ENCODE peak calls at places on chromosomes 11 and 22, in ten cellular contexts. One of them, this sample, is unnamed. For H3K4me1, the result is how much of the 10 kb centered on the place peaks cover.

GRCh38 chr22:29715240-29715639 is 4.6 kb upstream of the CABP7 start:
- DNase-seq in kidney: no peak
- DNase-seq in A673: no peak
- DNase-seq in endodermal cell: no peak
- DNase-seq in body of pancreas: no peak
- DNase-seq in suprapubic skin: no peak
- DNase-seq in lung: no peak
- DNase-seq in pancreas: no peak
- DNase-seq in GM23338: no peak
- DNase-seq in fibroblast of lung: no peak
- DNase-seq in this sample: no peak

GRCh38 chr11:66509131-66509561 is 1.3 kb upstream of the BBS1 start:
- DNase-seq in suprapubic skin: no peak
- DNase-seq in pancreas: no peak
- DNase-seq in A673: no peak
- DNase-seq in fibroblast of lung: no peak
- DNase-seq in kidney: no peak
- DNase-seq in GM23338: no peak
- DNase-seq in lung: no peak
- DNase-seq in endodermal cell: no peak
- DNase-seq in body of pancreas: no peak
- DNase-seq in this sample: no peak

GRCh38 chr11:65310215-65310614 is 4.5 kb upstream of the CDC42EP2 start:
- DNase-seq in lung: peak
- DNase-seq in fibroblast of lung: peak
- DNase-seq in GM23338: no peak
- DNase-seq in A673: peak
- DNase-seq in body of pancreas: no peak
- DNase-seq in endodermal cell: no peak
- DNase-seq in pancreas: no peak
- DNase-seq in kidney: no peak
- DNase-seq in suprapubic skin: no peak
- DNase-seq in this sample: no peak

GRCh38 chr11:134499990-134500389 is 87.9 kb upstream of the B3GAT1 start:
- DNase-seq in endodermal cell: peak
- DNase-seq in fibroblast of lung: no peak
- DNase-seq in lung: no peak
- DNase-seq in A673: no peak
- DNase-seq in pancreas: no peak
- DNase-seq in kidney: peak
- DNase-seq in suprapubic skin: peak
- DNase-seq in GM23338: no peak
- DNase-seq in body of pancreas: no peak
- DNase-seq in this sample: peak

GRCh38 chr11:40722179-40722795 is 737.2 kb downstream of the LRRC4C start:
- DNase-seq in GM23338: peak
- DNase-seq in pancreas: no peak
- DNase-seq in endodermal cell: peak
- DNase-seq in lung: no peak
- DNase-seq in suprapubic skin: no peak
- DNase-seq in body of pancreas: no peak
- DNase-seq in kidney: no peak
- DNase-seq in A673: peak
- DNase-seq in fibroblast of lung: peak
- DNase-seq in this sample: peak

GRCh38 chr22:27314276-27314807 is 487.2 kb downstream of the MN1 start:
- DNase-seq in body of pancreas: peak
- DNase-seq in lung: no peak
- DNase-seq in endodermal cell: no peak
- DNase-seq in kidney: no peak
- DNase-seq in suprapubic skin: no peak
- DNase-seq in fibroblast of lung: no peak
- DNase-seq in A673: no peak
- DNase-seq in GM23338: no peak
- DNase-seq in pancreas: no peak
- DNase-seq in this sample: peak

GRCh38 chr11:70307176-70307575 is 36.7 kb downstream of the PPFIA1 start:
- DNase-seq in GM23338: no peak
- DNase-seq in pancreas: no peak
- DNase-seq in lung: no peak
- DNase-seq in A673: no peak
- DNase-seq in body of pancreas: no peak
- DNase-seq in suprapubic skin: no peak
- DNase-seq in endodermal cell: no peak
- DNase-seq in fibroblast of lung: no peak
- DNase-seq in kidney: no peak
- DNase-seq in this sample: no peak

GRCh38 chr22:31089101-31090100 is 8.3 kb downstream of the SMTN start:
- DNase-seq in suprapubic skin: no peak
- DNase-seq in endodermal cell: peak
- DNase-seq in lung: no peak
- DNase-seq in kidney: no peak
- DNase-seq in pancreas: peak
- DNase-seq in A673: no peak
- DNase-seq in GM23338: peak
- DNase-seq in fibroblast of lung: peak
- DNase-seq in body of pancreas: peak
- DNase-seq in this sample: peak

GRCh38 chr22:27561301-27561820 is 240.2 kb downstream of the MN1 start:
- DNase-seq in fibroblast of lung: no peak
- DNase-seq in lung: no peak
- DNase-seq in suprapubic skin: no peak
- DNase-seq in endodermal cell: no peak
- DNase-seq in A673: no peak
- DNase-seq in body of pancreas: no peak
- DNase-seq in pancreas: no peak
- DNase-seq in kidney: no peak
- DNase-seq in GM23338: no peak
- DNase-seq in this sample: no peak

GRCh38 chr11:3014314-3014938 is 22.3 kb upstream of the NAP1L4 start:
- DNase-seq in endodermal cell: no peak
- DNase-seq in pancreas: no peak
- DNase-seq in body of pancreas: no peak
- DNase-seq in GM23338: no peak
- DNase-seq in fibroblast of lung: no peak
- DNase-seq in lung: no peak
- DNase-seq in A673: no peak
- DNase-seq in suprapubic skin: no peak
- DNase-seq in kidney: peak
- DNase-seq in this sample: no peak

GRCh38 chr11:76380161-76380976 is 563 bp downstream of the THAP12 start:
- DNase-seq in suprapubic skin: peak
- DNase-seq in lung: no peak
- DNase-seq in body of pancreas: peak
- DNase-seq in endodermal cell: peak
- DNase-seq in kidney: no peak
- DNase-seq in A673: peak
- DNase-seq in pancreas: peak
- DNase-seq in GM23338: peak
- DNase-seq in fibroblast of lung: peak
- DNase-seq in this sample: no peak

GRCh38 chr11:46889689-46890475 is 28.5 kb downstream of the LRP4 start:
- DNase-seq in suprapubic skin: peak
- DNase-seq in lung: peak
- DNase-seq in A673: peak
- DNase-seq in kidney: no peak
- DNase-seq in body of pancreas: peak
- DNase-seq in pancreas: peak
- DNase-seq in GM23338: peak
- DNase-seq in endodermal cell: peak
- DNase-seq in fibroblast of lung: peak
- DNase-seq in this sample: peak

GRCh38 chr11:130817608-130817944 is 98.7 kb downstream of the SNX19 start:
- DNase-seq in pancreas: no peak
- DNase-seq in body of pancreas: no peak
- DNase-seq in A673: no peak
- DNase-seq in kidney: no peak
- DNase-seq in GM23338: no peak
- DNase-seq in fibroblast of lung: peak
- DNase-seq in endodermal cell: no peak
- DNase-seq in suprapubic skin: no peak
- DNase-seq in lung: no peak
- DNase-seq in this sample: no peak

GRCh38 chr11:134667175-134667500 is 255.1 kb upstream of the B3GAT1 start:
- DNase-seq in pancreas: no peak
- DNase-seq in A673: no peak
- DNase-seq in lung: peak
- DNase-seq in body of pancreas: no peak
- DNase-seq in suprapubic skin: no peak
- DNase-seq in fibroblast of lung: no peak
- DNase-seq in kidney: no peak
- DNase-seq in endodermal cell: no peak
- DNase-seq in GM23338: no peak
- DNase-seq in this sample: no peak

GRCh38 chr11:61922539-61922938 is 5.2 kb upstream of the RAB3IL1 start:
- DNase-seq in pancreas: peak
- DNase-seq in lung: no peak
- DNase-seq in body of pancreas: peak
- DNase-seq in endodermal cell: peak
- DNase-seq in fibroblast of lung: peak
- DNase-seq in GM23338: no peak
- DNase-seq in A673: peak
- DNase-seq in kidney: no peak
- DNase-seq in suprapubic skin: peak
- DNase-seq in this sample: no peak

GRCh38 chr11:11876458-11876857 is 34.7 kb downstream of the USP47 start:
- DNase-seq in GM23338: peak
- DNase-seq in A673: peak
- DNase-seq in pancreas: no peak
- DNase-seq in suprapubic skin: no peak
- DNase-seq in body of pancreas: peak
- DNase-seq in fibroblast of lung: no peak
- DNase-seq in endodermal cell: peak
- DNase-seq in kidney: no peak
- DNase-seq in lung: no peak
- DNase-seq in this sample: peak

GRCh38 chr11:4464216-4465159 is 15.4 kb downstream of the OR52K2 start:
- DNase-seq in kidney: no peak
- DNase-seq in body of pancreas: no peak
- DNase-seq in GM23338: peak
- DNase-seq in suprapubic skin: no peak
- DNase-seq in pancreas: no peak
- DNase-seq in A673: no peak
- DNase-seq in endodermal cell: peak
- DNase-seq in lung: no peak
- DNase-seq in fibroblast of lung: peak
- DNase-seq in this sample: peak

GRCh38 chr22:35524966-35525686 is 15.5 kb upstream of the RASD2 start:
- DNase-seq in A673: peak
- DNase-seq in lung: no peak
- DNase-seq in fibroblast of lung: peak
- DNase-seq in body of pancreas: no peak
- DNase-seq in kidney: no peak
- DNase-seq in pancreas: no peak
- DNase-seq in endodermal cell: no peak
- DNase-seq in GM23338: no peak
- DNase-seq in suprapubic skin: no peak
- DNase-seq in this sample: no peak

GRCh38 chr11:101439488-101439887 is 144.3 kb downstream of the TRPC6 start:
- DNase-seq in pancreas: no peak
- DNase-seq in GM23338: peak
- DNase-seq in lung: no peak
- DNase-seq in A673: peak
- DNase-seq in kidney: no peak
- DNase-seq in suprapubic skin: no peak
- DNase-seq in fibroblast of lung: no peak
- DNase-seq in endodermal cell: no peak
- DNase-seq in body of pancreas: no peak
- DNase-seq in this sample: no peak
- TF ChIP-seq CTCF in pancreas: no peak
- TF ChIP-seq CTCF in GM23338: peak
- TF ChIP-seq CTCF in lung: no peak
- TF ChIP-seq CTCF in A673: peak
- TF ChIP-seq CTCF in kidney: no peak
- TF ChIP-seq CTCF in suprapubic skin: no peak
- TF ChIP-seq CTCF in fibroblast of lung: no peak
- TF ChIP-seq CTCF in endodermal cell: peak
- TF ChIP-seq CTCF in body of pancreas: no peak
- TF ChIP-seq CTCF in this sample: peak

GRCh38 chr11:14308114-14308896 is 50.7 kb downstream of the RRAS2 start:
- DNase-seq in kidney: no peak
- DNase-seq in fibroblast of lung: peak
- DNase-seq in GM23338: peak
- DNase-seq in suprapubic skin: no peak
- DNase-seq in endodermal cell: no peak
- DNase-seq in body of pancreas: no peak
- DNase-seq in A673: peak
- DNase-seq in lung: no peak
- DNase-seq in pancreas: no peak
- DNase-seq in this sample: peak
- H3K4me1 ChIP-seq in kidney: under half
- H3K4me1 ChIP-seq in fibroblast of lung: under half
- H3K4me1 ChIP-seq in GM23338: half or more
- H3K4me1 ChIP-seq in suprapubic skin: under half
- H3K4me1 ChIP-seq in endodermal cell: under half
- H3K4me1 ChIP-seq in body of pancreas: under half
- H3K4me1 ChIP-seq in A673: under half
- H3K4me1 ChIP-seq in lung: under half
- H3K4me1 ChIP-seq in pancreas: under half
- H3K4me1 ChIP-seq in this sample: under half

DNA sequence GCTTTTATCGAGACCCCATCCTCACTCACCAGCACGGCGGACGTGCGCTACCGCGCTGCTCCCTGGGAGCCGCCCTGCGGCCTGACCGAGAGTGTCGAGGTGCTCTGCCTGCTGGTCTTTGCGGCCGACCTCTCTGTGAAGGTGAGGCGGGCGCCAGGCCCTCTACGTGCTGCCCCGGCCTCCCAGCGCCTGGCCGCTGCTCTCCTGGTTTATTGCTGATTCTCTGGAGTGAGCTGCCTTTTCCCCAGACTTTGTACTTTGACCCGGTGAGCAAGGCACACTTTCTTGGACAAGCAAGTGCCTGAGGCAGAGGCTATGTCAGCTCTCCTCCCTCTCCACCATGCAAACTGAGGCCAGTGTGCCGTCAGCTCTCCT is 6.5 kb downstream of the TPCN2 start:
- DNase-seq in kidney: no peak
- DNase-seq in lung: no peak
- DNase-seq in endodermal cell: no peak
- DNase-seq in suprapubic skin: no peak
- DNase-seq in GM23338: no peak
- DNase-seq in fibroblast of lung: no peak
- DNase-seq in pancreas: no peak
- DNase-seq in body of pancreas: no peak
- DNase-seq in A673: no peak
- DNase-seq in this sample: peak
- H3K4me3 ChIP-seq in kidney: no peak
- H3K4me3 ChIP-seq in lung: no peak
- H3K4me3 ChIP-seq in endodermal cell: no peak
- H3K4me3 ChIP-seq in suprapubic skin: no peak
- H3K4me3 ChIP-seq in GM23338: no peak
- H3K4me3 ChIP-seq in fibroblast of lung: no peak
- H3K4me3 ChIP-seq in pancreas: no peak
- H3K4me3 ChIP-seq in body of pancreas: no peak
- H3K4me3 ChIP-seq in A673: no peak
- H3K4me3 ChIP-seq in this sample: no peak

DNA sequence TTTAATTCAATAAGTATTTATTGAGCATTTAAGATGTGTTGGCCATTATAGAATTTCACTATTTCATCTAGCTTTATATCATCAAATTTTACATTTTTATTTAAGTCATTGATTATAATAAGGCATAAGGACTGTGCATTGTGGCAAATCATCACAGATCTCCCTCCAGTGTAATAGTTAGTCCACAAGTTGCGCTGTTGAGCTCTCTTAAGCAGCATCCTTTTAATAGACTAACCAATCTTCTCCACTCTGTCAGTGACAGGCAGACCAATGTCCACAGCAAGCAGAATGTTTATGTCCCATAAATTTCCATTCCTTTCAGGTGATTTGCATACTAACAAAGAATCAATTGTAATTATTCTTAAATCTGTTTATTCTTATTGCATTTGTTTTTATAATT is 595.3 kb upstream of the CCDC90B start:
- DNase-seq in lung: no peak
- DNase-seq in kidney: no peak
- DNase-seq in fibroblast of lung: no peak
- DNase-seq in pancreas: no peak
- DNase-seq in body of pancreas: no peak
- DNase-seq in suprapubic skin: no peak
- DNase-seq in A673: peak
- DNase-seq in endodermal cell: no peak
- DNase-seq in GM23338: no peak
- DNase-seq in this sample: peak
- TF ChIP-seq CTCF in lung: no peak
- TF ChIP-seq CTCF in kidney: no peak
- TF ChIP-seq CTCF in fibroblast of lung: no peak
- TF ChIP-seq CTCF in pancreas: no peak
- TF ChIP-seq CTCF in body of pancreas: no peak
- TF ChIP-seq CTCF in suprapubic skin: no peak
- TF ChIP-seq CTCF in A673: peak
- TF ChIP-seq CTCF in endodermal cell: peak
- TF ChIP-seq CTCF in GM23338: no peak
- TF ChIP-seq CTCF in this sample: peak